ENCODE peak calls at places on chromosome 11, in nine cellular contexts. K, J, C, E, V, N, P, Y and Q are unnamed samples.
A peak's percentile ranks its signal among the peaks of the same experiment; 100 is the strongest.

GRCh38 chr11:789951-790350 is at the start of gene CEND1:
- DNase-seq in Y (no peak), P (no peak), V (no peak), C (no peak), E (peak; percentile 68), J (no peak), N (no peak), K (no peak), Q (peak; percentile 79)

GRCh38 chr11:120482149-120482548 is 29.4 kb upstream of the GRIK4 start:
- DNase-seq in K (no peak), N (no peak), Y (no peak), V (no peak), P (no peak), C (no peak), E (no peak), J (no peak), Q (no peak)

GRCh38 chr11:17743808-17744119 is 9.2 kb downstream of the KCNC1 start:
- DNase-seq in C (no peak), N (no peak), P (no peak), V (no peak), Y (no peak), K (no peak), J (peak; percentile 15), E (no peak), Q (no peak)

GRCh38 chr11:91859666-91860065 is 365.0 kb upstream of the FAT3 start:
- DNase-seq in C (no peak), J (peak; percentile 51), P (no peak), Y (no peak), E (no peak), V (no peak), N (peak; percentile 21), K (no peak), Q (no peak)

GRCh38 chr11:31646206-31646605 is 136.6 kb downstream of the ELP4 start:
- DNase-seq in V (no peak), Y (no peak), C (no peak), N (peak; percentile 26), K (no peak), J (peak; percentile 64), E (no peak), P (no peak), Q (no peak)

GRCh38 chr11:78791254-78791653 is 216.6 kb upstream of the NARS2 start:
- DNase-seq in J (no peak), Y (no peak), C (no peak), E (no peak), N (no peak), K (no peak), V (no peak), P (no peak), Q (no peak)

GRCh38 chr11:45104006-45104789 is 42.2 kb upstream of the PRDM11 start:
- DNase-seq in K (no peak), E (peak; percentile 14), C (no peak), N (no peak), Y (peak; percentile 24), V (no peak), J (no peak), P (no peak), Q (no peak)

GRCh38 chr11:59667812-59668187 is 1.0 kb downstream of the PATL1 start:
- DNase-seq in V (no peak), K (no peak), J (no peak), Y (no peak), C (no peak), P (no peak), N (no peak), E (no peak), Q (no peak)

GRCh38 chr11:131771471-131771870 is 401.1 kb downstream of the NTM start:
- DNase-seq in Y (no peak), E (no peak), J (no peak), P (no peak), C (no peak), N (no peak), V (no peak), K (no peak), Q (no peak)

GRCh38 chr11:67504950-67505561 is at the start of gene PITPNM1:
- DNase-seq in V (peak; percentile 44), E (peak; percentile 82), N (peak; percentile 49), K (peak; percentile 76), C (no peak), J (peak; percentile 58), Y (peak; percentile 81), P (peak; percentile 82), Q (peak; percentile 75)

GRCh38 chr11:10326080-10326964 is 21.4 kb downstream of the ADM start:
- DNase-seq in J (no peak), K (no peak), V (peak; percentile 35), P (no peak), E (no peak), N (no peak), Y (peak; percentile 61), C (no peak), Q (no peak)

GRCh38 chr11:100031973-100032372 is 655.1 kb upstream of the ARHGAP42 start:
- DNase-seq in C (no peak), V (no peak), N (no peak), Y (no peak), J (no peak), E (no peak), P (no peak), K (no peak), Q (no peak)

GRCh38 chr11:126150256-126150655 is 61.2 kb downstream of the RPUSD4 start:
- DNase-seq in N (no peak), K (no peak), V (no peak), C (no peak), E (no peak), P (no peak), Y (no peak), J (no peak), Q (no peak)

GRCh38 chr11:21545701-21546100 is 647.2 kb upstream of the ANO5 start:
- DNase-seq in E (no peak), J (no peak), K (no peak), P (no peak), V (no peak), Y (no peak), C (no peak), N (no peak), Q (no peak)